ENCODE peak calls at places on chromosome 17, in nine cellular contexts. X is neural progenitor cell, A is PC-3, C is OCI-LY7, W is GM23338, M is SK-N-SH, R is GM23248, T is hepatocyte, S is MM.1S. D is an unnamed sample.

GRCh38 chr17:38598536-38598935 is 7.2 kb downstream of the SRCIN1 start:
- DNase-seq in X (peak), A (peak), C (peak), W (peak), M (peak), R (peak), T (peak), S (peak), D (peak)

GRCh38 chr17:81483862-81484194 is 28.8 kb downstream of the ACTG1 start:
- DNase-seq in X (peak), A (no peak), C (no peak), W (peak), M (no peak), R (no peak), T (no peak), S (no peak), D (no peak)

GRCh38 chr17:78883533-78884131 is 19.4 kb downstream of the CEP295NL start:
- DNase-seq in X (peak), A (peak), C (no peak), W (peak), M (peak), R (peak), T (peak), S (no peak), D (peak)

GRCh38 chr17:17258011-17258410 is 21.0 kb upstream of the FLCN start:
- DNase-seq in X (no peak), A (no peak), C (no peak), W (no peak), M (no peak), R (no peak), T (no peak), S (no peak), D (no peak)

GRCh38 chr17:81420769-81421462 is 25.7 kb downstream of the BAHCC1 start:
- DNase-seq in X (no peak), A (no peak), C (no peak), W (no peak), M (no peak), R (peak), T (no peak), S (no peak), D (no peak)

GRCh38 chr17:21379080-21379711 is 3.0 kb downstream of the KCNJ12 start:
- DNase-seq in X (no peak), A (no peak), C (no peak), W (no peak), M (no peak), R (no peak), T (no peak), S (no peak), D (no peak)

GRCh38 chr17:82198092-82198491 is 14.6 kb downstream of the CCDC57 start:
- DNase-seq in X (no peak), A (no peak), C (no peak), W (no peak), M (peak), R (no peak), T (no peak), S (peak), D (no peak)

GRCh38 chr17:34598161-34598776 is 18.9 kb downstream of the TMEM132E start:
- DNase-seq in X (peak), A (no peak), C (no peak), W (peak), M (peak), R (no peak), T (no peak), S (no peak), D (no peak)

GRCh38 chr17:29412780-29413565 is 22.8 kb downstream of the TAOK1 start:
- DNase-seq in X (no peak), A (peak), C (no peak), W (no peak), M (no peak), R (peak), T (no peak), S (no peak), D (no peak)

GRCh38 chr17:68461122-68461539 is 3.8 kb upstream of the WIPI1 start:
- DNase-seq in X (no peak), A (no peak), C (peak), W (no peak), M (no peak), R (no peak), T (no peak), S (no peak), D (no peak)

GRCh38 chr17:58176200-58176599 is 9.4 kb downstream of the OR4D2 start:
- DNase-seq in X (peak), A (peak), C (no peak), W (peak), M (no peak), R (peak), T (peak), S (no peak), D (no peak)

GRCh38 chr17:38608648-38609047 is 2.9 kb upstream of the SRCIN1 start:
- DNase-seq in X (no peak), A (peak), C (no peak), W (peak), M (no peak), R (no peak), T (no peak), S (peak), D (no peak)

GRCh38 chr17:37373530-37374159 is 2.1 kb upstream of the C17orf78 start:
- DNase-seq in X (peak), A (peak), C (peak), W (peak), M (peak), R (peak), T (peak), S (peak), D (peak)

DNA sequence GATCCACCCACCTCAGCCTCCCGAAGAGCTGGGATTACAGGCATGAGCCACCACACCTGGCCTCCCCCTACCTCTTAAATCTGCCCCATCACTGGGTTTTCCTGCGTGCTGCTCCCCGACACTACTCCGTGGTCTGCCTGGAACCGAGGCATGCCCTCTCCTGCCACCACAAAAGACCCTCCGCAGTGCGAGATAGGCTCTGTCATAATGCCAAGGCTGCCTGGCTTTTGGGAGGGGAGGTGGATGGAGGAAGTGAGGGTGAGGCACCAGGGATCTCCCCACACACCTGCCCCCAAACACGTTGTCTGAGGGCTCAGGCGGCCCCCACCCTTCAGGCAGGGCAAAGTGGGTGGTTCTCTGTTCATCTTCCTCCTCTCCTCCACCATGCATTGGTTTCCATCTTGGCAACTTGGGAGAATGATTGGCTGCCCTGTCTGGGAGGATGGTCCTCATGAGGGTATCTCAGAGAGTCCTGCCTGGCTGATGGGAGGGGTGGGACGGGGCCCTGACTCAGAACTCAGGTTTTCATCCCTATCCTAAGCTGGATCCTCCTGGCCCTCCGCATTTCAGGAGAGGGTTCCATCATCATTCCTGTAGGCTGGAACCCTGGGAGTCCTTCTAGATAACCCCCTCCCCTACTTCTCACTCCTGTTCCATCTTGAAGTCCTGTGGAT is 23.2 kb downstream of the IGFBP4 start:
- DNase-seq in X (no peak), A (peak), C (no peak), W (no peak), M (no peak), R (no peak), T (no peak), S (no peak), D (no peak)
- TF ChIP-seq EZH2phosphoT487 in X (no peak), A (no peak), C (no peak), W (no peak), M (no peak), R (no peak), T (no peak), S (no peak), D (no peak)

GRCh38 chr17:80008383-80008840 is 27.3 kb downstream of the TBC1D16 start:
- DNase-seq in X (peak), A (peak), C (peak), W (peak), M (peak), R (peak), T (peak), S (peak), D (peak)
- TF ChIP-seq EZH2phosphoT487 in X (no peak), A (no peak), C (no peak), W (no peak), M (no peak), R (no peak), T (no peak), S (no peak), D (no peak)

GRCh38 chr17:15384142-15384803 is 42.9 kb upstream of the TEKT3 start:
- DNase-seq in X (no peak), A (no peak), C (no peak), W (peak), M (no peak), R (peak), T (no peak), S (no peak), D (no peak)
- TF ChIP-seq EZH2phosphoT487 in X (no peak), A (no peak), C (no peak), W (no peak), M (no peak), R (no peak), T (no peak), S (no peak), D (no peak)

GRCh38 chr17:4623249-4623648 is 18.2 kb downstream of the ALOX15 start:
- DNase-seq in X (no peak), A (no peak), C (no peak), W (no peak), M (no peak), R (peak), T (peak), S (no peak), D (no peak)

GRCh38 chr17:4622375-4622774 is 19.1 kb downstream of the ALOX15 start:
- DNase-seq in X (no peak), A (no peak), C (no peak), W (no peak), M (no peak), R (no peak), T (no peak), S (no peak), D (no peak)

GRCh38 chr17:4620531-4621101 is 20.9 kb downstream of the ALOX15 start:
- DNase-seq in X (no peak), A (no peak), C (no peak), W (no peak), M (no peak), R (no peak), T (no peak), S (no peak), D (no peak)

GRCh38 chr17:4626734-4627256 is 14.7 kb downstream of the ALOX15 start:
- DNase-seq in X (no peak), A (no peak), C (no peak), W (no peak), M (no peak), R (no peak), T (no peak), S (no peak), D (no peak)

GRCh38 chr17:4625181-4625601 is 16.3 kb downstream of the ALOX15 start:
- DNase-seq in X (no peak), A (peak), C (no peak), W (peak), M (no peak), R (peak), T (peak), S (no peak), D (no peak)
- TF ChIP-seq EZH2phosphoT487 in X (no peak), A (no peak), C (no peak), W (no peak), M (no peak), R (no peak), T (no peak), S (no peak), D (no peak)

DNA sequence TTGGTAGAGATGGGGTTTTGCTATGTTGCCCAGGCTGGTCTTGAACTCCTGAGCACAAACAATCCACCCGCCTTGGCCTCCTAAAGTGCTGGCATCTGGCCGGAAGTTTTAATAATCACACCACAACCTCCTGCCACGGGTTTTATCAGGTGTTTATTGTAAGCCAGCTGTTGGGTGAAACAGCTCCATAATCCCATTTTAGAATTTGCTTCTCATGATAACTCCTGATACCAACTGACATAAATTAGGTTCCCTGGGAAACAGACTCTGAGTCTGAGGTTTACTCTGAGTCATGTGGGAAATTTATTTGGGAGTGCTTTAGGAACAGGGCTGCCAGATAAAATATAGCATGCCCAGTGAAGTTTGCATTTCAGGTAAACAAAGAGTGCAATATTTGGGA is 122.6 kb upstream of the MED13 start:
- DNase-seq in X (no peak), A (peak), C (no peak), W (no peak), M (peak), R (peak), T (peak), S (no peak), D (no peak)
- TF ChIP-seq EZH2phosphoT487 in X (no peak), A (no peak), C (no peak), W (no peak), M (no peak), R (no peak), T (no peak), S (no peak), D (no peak)

GRCh38 chr17:73770115-73770848 is 126.0 kb upstream of the SDK2 start:
- DNase-seq in X (no peak), A (peak), C (no peak), W (no peak), M (peak), R (peak), T (peak), S (no peak), D (peak)
- TF ChIP-seq EZH2phosphoT487 in X (no peak), A (no peak), C (no peak), W (no peak), M (no peak), R (no peak), T (no peak), S (no peak), D (no peak)

GRCh38 chr17:74971842-74972106 is 785 bp downstream of the HID1 start:
- DNase-seq in X (no peak), A (no peak), C (no peak), W (no peak), M (no peak), R (no peak), T (no peak), S (no peak), D (no peak)
- TF ChIP-seq EZH2phosphoT487 in X (no peak), A (no peak), C (no peak), W (no peak), M (no peak), R (no peak), T (no peak), S (no peak), D (no peak)

D was measured in HCT116.